ENCODE peak calls at places on chromosomes 13 and 19, in six cellular contexts. C is GM12878, K is endothelial cell of umbilical vein, I is A549, R is K562, W is HepG2. O is an unnamed sample.

GRCh38 chr13:43196171-43196611 is 172.8 kb downstream of the DNAJC15 start:
- DNase-seq in C (no peak), K (no peak), I (no peak), R (no peak), W (no peak), O (no peak)

GRCh38 chr19:46970815-46971214 is 48.8 kb upstream of the NPAS1 start:
- DNase-seq in C (no peak), K (no peak), I (no peak), R (no peak), W (no peak), O (no peak)

GRCh38 chr19:6264077-6264445 is 15.7 kb downstream of the MLLT1 start:
- DNase-seq in C (no peak), K (no peak), I (no peak), R (no peak), W (no peak), O (no peak)

GRCh38 chr19:6677924-6678689 is 8.1 kb upstream of the TNFSF14 start:
- DNase-seq in C (no peak), K (no peak), I (peak; percentile 18), R (peak; percentile 95), W (no peak), O (no peak)

GRCh38 chr13:73018336-73018735 is 40.5 kb upstream of the KLF5 start:
- DNase-seq in C (no peak), K (no peak), I (peak; percentile 35), R (no peak), W (peak; percentile 13), O (no peak)

GRCh38 chr19:41521860-41522555 is 54.0 kb upstream of the CEACAM21 start:
- DNase-seq in C (no peak), K (no peak), I (no peak), R (no peak), W (no peak), O (peak; percentile 31)

GRCh38 chr13:30044932-30045331 is 194.5 kb upstream of the UBL3 start:
- DNase-seq in C (no peak), K (no peak), I (no peak), R (no peak), W (no peak), O (no peak)

GRCh38 chr13:27797228-27797624 is 4.9 kb downstream of the GSX1 start:
- DNase-seq in C (no peak), K (peak; percentile 14), I (peak; percentile 40), R (no peak), W (no peak), O (no peak)

GRCh38 chr13:36954542-36954941 is 34.5 kb upstream of the SMAD9 start:
- DNase-seq in C (no peak), K (peak; percentile 68), I (no peak), R (no peak), W (no peak), O (no peak)

GRCh38 chr19:46218160-46218559 is 11.4 kb upstream of the IGFL1 start:
- DNase-seq in C (no peak), K (peak; percentile 24), I (peak; percentile 56), R (peak; percentile 39), W (peak; percentile 23), O (peak; percentile 78)

GRCh38 chr13:110125157-110125556 is 181.8 kb downstream of the COL4A1 start:
- DNase-seq in C (no peak), K (no peak), I (no peak), R (no peak), W (no peak), O (no peak)

GRCh38 chr19:5313307-5313706 is 27.3 kb downstream of the PTPRS start:
- DNase-seq in C (no peak), K (peak; percentile 11), I (no peak), R (no peak), W (peak; percentile 15), O (no peak)

GRCh38 chr13:50026788-50027473 is 11.7 kb downstream of the KCNRG start:
- DNase-seq in C (peak; percentile 80), K (no peak), I (no peak), R (no peak), W (no peak), O (no peak)

GRCh38 chr13:60397693-60398437 is 845 bp downstream of the TDRD3 start:
- DNase-seq in C (no peak), K (peak; percentile 65), I (peak; percentile 49), R (no peak), W (peak; percentile 35), O (peak; percentile 84)

GRCh38 chr19:4103073-4103418 is 20.9 kb downstream of the MAP2K2 start:
- DNase-seq in C (no peak), K (no peak), I (no peak), R (peak; percentile 26), W (no peak), O (peak; percentile 50)

GRCh38 chr13:91135376-91135775 is 212.1 kb upstream of the MIR17HG start:
- DNase-seq in C (no peak), K (no peak), I (no peak), R (no peak), W (no peak), O (no peak)

GRCh38 chr13:23449386-23450162 is 16.1 kb upstream of the SACS start:
- DNase-seq in C (no peak), K (no peak), I (no peak), R (no peak), W (no peak), O (no peak)

GRCh38 chr13:30685987-30686386 is 49.4 kb upstream of the ALOX5AP start:
- DNase-seq in C (no peak), K (no peak), I (no peak), R (no peak), W (no peak), O (no peak)

GRCh38 chr13:85486663-85487062 is 312.6 kb downstream of the SLITRK6 start:
- DNase-seq in C (no peak), K (no peak), I (no peak), R (no peak), W (no peak), O (no peak)

GRCh38 chr13:26475176-26476110 is 82.0 kb upstream of the WASF3 start:
- DNase-seq in C (no peak), K (no peak), I (no peak), R (no peak), W (no peak), O (no peak)

GRCh38 chr19:40367577-40368434 is 19.3 kb downstream of the PLD3 start:
- DNase-seq in C (no peak), K (no peak), I (no peak), R (no peak), W (no peak), O (no peak)

GRCh38 chr19:1266818-1267440 is 2.2 kb upstream of the CIRBP start:
- DNase-seq in C (no peak), K (peak; percentile 52), I (peak; percentile 56), R (peak; percentile 41), W (no peak), O (peak; percentile 56)

GRCh38 chr13:23321534-23322241 is 111.8 kb downstream of the SACS start:
- DNase-seq in C (peak; percentile 35), K (peak; percentile 92), I (peak; percentile 86), R (no peak), W (peak; percentile 11), O (no peak)

GRCh38 chr19:29372461-29372860 is 153.3 kb upstream of the VSTM2B start:
- DNase-seq in C (no peak), K (no peak), I (no peak), R (no peak), W (no peak), O (no peak)

GRCh38 chr13:25085125-25085742 is 10.7 kb upstream of the PABPC3 start:
- DNase-seq in C (no peak), K (peak; percentile 27), I (peak; percentile 44), R (no peak), W (peak; percentile 23), O (peak; percentile 59)

GRCh38 chr13:33869005-33869404 is 51.1 kb downstream of the RFC3 start:
- DNase-seq in C (no peak), K (no peak), I (no peak), R (no peak), W (no peak), O (no peak)

GRCh38 chr13:49098771-49099512 is 121.2 kb upstream of the MLNR start:
- DNase-seq in C (no peak), K (peak; percentile 65), I (peak; percentile 39), R (no peak), W (no peak), O (peak; percentile 48)

GRCh38 chr13:55418095-55418494 is 1722.6 kb upstream of the PRR20A start:
- DNase-seq in C (no peak), K (no peak), I (no peak), R (no peak), W (no peak), O (no peak)

GRCh38 chr13:27678306-27679040 is 56.8 kb downstream of the POLR1D start:
- DNase-seq in C (no peak), K (no peak), I (no peak), R (peak; percentile 8), W (no peak), O (no peak)

DNA sequence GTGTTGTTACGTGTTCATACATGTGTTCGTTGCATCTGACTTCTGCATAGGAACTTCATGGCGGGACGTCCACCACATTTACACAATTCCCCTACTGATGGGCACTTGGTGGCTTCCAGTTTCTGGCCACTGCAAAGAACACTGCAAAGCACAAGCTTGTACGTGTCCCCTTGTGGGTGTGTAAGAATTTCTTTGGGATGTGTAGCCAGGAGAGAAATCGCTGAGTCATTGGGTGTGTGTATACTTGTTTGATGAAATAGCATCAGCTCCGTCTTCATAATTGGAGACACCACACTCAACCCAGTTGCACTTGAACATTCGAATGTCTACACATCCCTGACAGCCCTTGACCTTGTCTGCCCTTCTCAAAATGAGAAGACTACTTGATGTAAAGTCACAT is 19.2 kb downstream of the KLK5 start:
- DNase-seq in C (no peak), K (no peak), I (peak; percentile 84), R (no peak), W (no peak), O (no peak)
- TF ChIP-seq MYC in C (no peak), K (no peak), I (no peak), R (no peak), W (no peak), O (no peak)

GRCh38 chr19:38554676-38555141 is 63.0 kb downstream of the MAP4K1 start:
- DNase-seq in C (peak; percentile 40), K (no peak), I (no peak), R (no peak), W (no peak), O (no peak)
- TF ChIP-seq CTCF in C (no peak), K (no peak), I (no peak), R (no peak), W (no peak), O (no peak)

GRCh38 chr13:93824286-93824685 is 597.7 kb downstream of the GPC6 start:
- DNase-seq in C (no peak), K (no peak), I (no peak), R (no peak), W (no peak), O (no peak)
- H3K4me3 ChIP-seq in C (no peak overlapping the region), K (no peak overlapping the region), I (no peak overlapping the region), R (no peak overlapping the region), W (no peak overlapping the region), O (no peak overlapping the region)

GRCh38 chr13:114080739-114081561 is 51.5 kb downstream of the RASA3 start:
- DNase-seq in C (no peak), K (no peak), I (no peak), R (no peak), W (no peak), O (no peak)

GRCh38 chr13:114079601-114080536 is 52.6 kb downstream of the RASA3 start:
- DNase-seq in C (no peak), K (no peak), I (no peak), R (no peak), W (no peak), O (no peak)

GRCh38 chr13:114077121-114077937 is 55.1 kb downstream of the RASA3 start:
- DNase-seq in C (no peak), K (no peak), I (no peak), R (no peak), W (no peak), O (no peak)

GRCh38 chr13:114077938-114078335 is 54.5 kb downstream of the RASA3 start:
- DNase-seq in C (no peak), K (no peak), I (no peak), R (no peak), W (no peak), O (no peak)

GRCh38 chr13:114078501-114079451 is 53.6 kb downstream of the RASA3 start:
- DNase-seq in C (no peak), K (no peak), I (no peak), R (no peak), W (no peak), O (no peak)
- TF ChIP-seq MYC in C (no peak), K (no peak), I (no peak), R (no peak), W (no peak), O (no peak)

O was measured in NB4.